ENCODE peak calls at places on chromosomes 13 and 19, in eight cellular contexts. One of them, this sample, is unnamed.

GRCh38 chr13:30479590-30480219 is 14.0 kb upstream of the HMGB1 start:
- DNase-seq in T-helper 1 cell: no peak
- DNase-seq in NCI-H1092: no peak
- DNase-seq in NCI-H446 treated with DMSO at 0.1 percent for 48 hours: no peak
- DNase-seq in epithelial cell of esophagus: no peak
- DNase-seq in IMR-90: no peak
- DNase-seq in effector memory CD4-positive, alpha-beta T cell: no peak
- DNase-seq in stimulated activated CD4-positive, alpha-beta T cell treated with anti-CD3 and anti-CD28 coated beads, Interleukin-15, amount 100 ng/mL, for 24 hours: no peak
- DNase-seq in this sample: no peak

GRCh38 chr13:80399340-80400163 is 58.6 kb upstream of the SPRY2 start:
- DNase-seq in T-helper 1 cell: no peak
- DNase-seq in NCI-H1092: no peak
- DNase-seq in NCI-H446 treated with DMSO at 0.1 percent for 48 hours: no peak
- DNase-seq in epithelial cell of esophagus: peak; percentile 93
- DNase-seq in IMR-90: no peak
- DNase-seq in effector memory CD4-positive, alpha-beta T cell: no peak
- DNase-seq in stimulated activated CD4-positive, alpha-beta T cell treated with anti-CD3 and anti-CD28 coated beads, Interleukin-15, amount 100 ng/mL, for 24 hours: peak; percentile 4
- DNase-seq in this sample: no peak

GRCh38 chr19:14558370-14559066 is 13.3 kb downstream of the NDUFB7 start:
- DNase-seq in T-helper 1 cell: no peak
- DNase-seq in NCI-H1092: no peak
- DNase-seq in NCI-H446 treated with DMSO at 0.1 percent for 48 hours: no peak
- DNase-seq in epithelial cell of esophagus: no peak
- DNase-seq in IMR-90: no peak
- DNase-seq in effector memory CD4-positive, alpha-beta T cell: no peak
- DNase-seq in stimulated activated CD4-positive, alpha-beta T cell treated with anti-CD3 and anti-CD28 coated beads, Interleukin-15, amount 100 ng/mL, for 24 hours: no peak
- DNase-seq in this sample: no peak

GRCh38 chr13:45194081-45194939 is 6.5 kb downstream of the KCTD4 start:
- DNase-seq in T-helper 1 cell: no peak
- DNase-seq in NCI-H1092: peak; percentile 10
- DNase-seq in NCI-H446 treated with DMSO at 0.1 percent for 48 hours: no peak
- DNase-seq in epithelial cell of esophagus: peak; percentile 54
- DNase-seq in IMR-90: peak; percentile 34
- DNase-seq in effector memory CD4-positive, alpha-beta T cell: no peak
- DNase-seq in stimulated activated CD4-positive, alpha-beta T cell treated with anti-CD3 and anti-CD28 coated beads, Interleukin-15, amount 100 ng/mL, for 24 hours: no peak
- DNase-seq in this sample: no peak

GRCh38 chr19:49801966-49802661 is 11.0 kb downstream of the FUZ start:
- DNase-seq in T-helper 1 cell: no peak
- DNase-seq in NCI-H1092: peak; percentile 81
- DNase-seq in NCI-H446 treated with DMSO at 0.1 percent for 48 hours: peak; percentile 24
- DNase-seq in epithelial cell of esophagus: peak; percentile 66
- DNase-seq in IMR-90: peak; percentile 86
- DNase-seq in effector memory CD4-positive, alpha-beta T cell: no peak
- DNase-seq in stimulated activated CD4-positive, alpha-beta T cell treated with anti-CD3 and anti-CD28 coated beads, Interleukin-15, amount 100 ng/mL, for 24 hours: no peak
- DNase-seq in this sample: no peak

GRCh38 chr19:49387936-49388372 is at the start of gene KASH5:
- DNase-seq in T-helper 1 cell: peak; percentile 77
- DNase-seq in NCI-H1092: no peak
- DNase-seq in NCI-H446 treated with DMSO at 0.1 percent for 48 hours: no peak
- DNase-seq in epithelial cell of esophagus: peak; percentile 59
- DNase-seq in IMR-90: peak; percentile 8
- DNase-seq in effector memory CD4-positive, alpha-beta T cell: peak; percentile 61
- DNase-seq in stimulated activated CD4-positive, alpha-beta T cell treated with anti-CD3 and anti-CD28 coated beads, Interleukin-15, amount 100 ng/mL, for 24 hours: peak; percentile 92
- DNase-seq in this sample: no peak

GRCh38 chr13:64369121-64369520 is 2861.0 kb downstream of the PCDH9 start:
- DNase-seq in T-helper 1 cell: no peak
- DNase-seq in NCI-H1092: no peak
- DNase-seq in NCI-H446 treated with DMSO at 0.1 percent for 48 hours: no peak
- DNase-seq in epithelial cell of esophagus: peak; percentile 71
- DNase-seq in IMR-90: peak; percentile 5
- DNase-seq in effector memory CD4-positive, alpha-beta T cell: no peak
- DNase-seq in stimulated activated CD4-positive, alpha-beta T cell treated with anti-CD3 and anti-CD28 coated beads, Interleukin-15, amount 100 ng/mL, for 24 hours: no peak
- DNase-seq in this sample: no peak

GRCh38 chr19:42184401-42184861 is 33.0 kb downstream of the DEDD2 start:
- DNase-seq in T-helper 1 cell: peak; percentile 39
- DNase-seq in NCI-H1092: peak; percentile 75
- DNase-seq in NCI-H446 treated with DMSO at 0.1 percent for 48 hours: peak; percentile 16
- DNase-seq in epithelial cell of esophagus: peak; percentile 77
- DNase-seq in IMR-90: peak; percentile 81
- DNase-seq in effector memory CD4-positive, alpha-beta T cell: peak; percentile 43
- DNase-seq in stimulated activated CD4-positive, alpha-beta T cell treated with anti-CD3 and anti-CD28 coated beads, Interleukin-15, amount 100 ng/mL, for 24 hours: peak; percentile 83
- DNase-seq in this sample: no peak

GRCh38 chr13:32391101-32391620 is 36.8 kb downstream of the N4BP2L1 start:
- DNase-seq in T-helper 1 cell: no peak
- DNase-seq in NCI-H1092: no peak
- DNase-seq in NCI-H446 treated with DMSO at 0.1 percent for 48 hours: no peak
- DNase-seq in epithelial cell of esophagus: no peak
- DNase-seq in IMR-90: no peak
- DNase-seq in effector memory CD4-positive, alpha-beta T cell: no peak
- DNase-seq in stimulated activated CD4-positive, alpha-beta T cell treated with anti-CD3 and anti-CD28 coated beads, Interleukin-15, amount 100 ng/mL, for 24 hours: no peak
- DNase-seq in this sample: no peak

GRCh38 chr13:30165791-30166190 is 141.6 kb downstream of the KATNAL1 start:
- DNase-seq in T-helper 1 cell: no peak
- DNase-seq in NCI-H1092: no peak
- DNase-seq in NCI-H446 treated with DMSO at 0.1 percent for 48 hours: no peak
- DNase-seq in epithelial cell of esophagus: no peak
- DNase-seq in IMR-90: no peak
- DNase-seq in effector memory CD4-positive, alpha-beta T cell: no peak
- DNase-seq in stimulated activated CD4-positive, alpha-beta T cell treated with anti-CD3 and anti-CD28 coated beads, Interleukin-15, amount 100 ng/mL, for 24 hours: no peak
- DNase-seq in this sample: no peak

GRCh38 chr13:36377822-36378480 is 31.8 kb upstream of the SPART start:
- DNase-seq in T-helper 1 cell: no peak
- DNase-seq in NCI-H1092: no peak
- DNase-seq in NCI-H446 treated with DMSO at 0.1 percent for 48 hours: no peak
- DNase-seq in epithelial cell of esophagus: no peak
- DNase-seq in IMR-90: peak; percentile 38
- DNase-seq in effector memory CD4-positive, alpha-beta T cell: no peak
- DNase-seq in stimulated activated CD4-positive, alpha-beta T cell treated with anti-CD3 and anti-CD28 coated beads, Interleukin-15, amount 100 ng/mL, for 24 hours: no peak
- DNase-seq in this sample: no peak

GRCh38 chr13:44574466-44574855 is 1.7 kb downstream of the TSC22D1 start:
- DNase-seq in T-helper 1 cell: no peak
- DNase-seq in NCI-H1092: no peak
- DNase-seq in NCI-H446 treated with DMSO at 0.1 percent for 48 hours: no peak
- DNase-seq in epithelial cell of esophagus: no peak
- DNase-seq in IMR-90: peak; percentile 36
- DNase-seq in effector memory CD4-positive, alpha-beta T cell: no peak
- DNase-seq in stimulated activated CD4-positive, alpha-beta T cell treated with anti-CD3 and anti-CD28 coated beads, Interleukin-15, amount 100 ng/mL, for 24 hours: no peak
- DNase-seq in this sample: no peak

GRCh38 chr13:73060251-73061160 is 1.7 kb downstream of the KLF5 start:
- DNase-seq in T-helper 1 cell: no peak
- DNase-seq in NCI-H1092: no peak
- DNase-seq in NCI-H446 treated with DMSO at 0.1 percent for 48 hours: no peak
- DNase-seq in epithelial cell of esophagus: peak; percentile 83
- DNase-seq in IMR-90: peak; percentile 82
- DNase-seq in effector memory CD4-positive, alpha-beta T cell: no peak
- DNase-seq in stimulated activated CD4-positive, alpha-beta T cell treated with anti-CD3 and anti-CD28 coated beads, Interleukin-15, amount 100 ng/mL, for 24 hours: peak; percentile 18
- DNase-seq in this sample: no peak

GRCh38 chr13:101018720-101019119 is 344.1 kb upstream of the TMTC4 start:
- DNase-seq in T-helper 1 cell: no peak
- DNase-seq in NCI-H1092: no peak
- DNase-seq in NCI-H446 treated with DMSO at 0.1 percent for 48 hours: no peak
- DNase-seq in epithelial cell of esophagus: peak; percentile 84
- DNase-seq in IMR-90: peak; percentile 71
- DNase-seq in effector memory CD4-positive, alpha-beta T cell: no peak
- DNase-seq in stimulated activated CD4-positive, alpha-beta T cell treated with anti-CD3 and anti-CD28 coated beads, Interleukin-15, amount 100 ng/mL, for 24 hours: no peak
- DNase-seq in this sample: no peak

GRCh38 chr19:29771708-29772415 is 39.9 kb upstream of the CCNE1 start:
- DNase-seq in T-helper 1 cell: no peak
- DNase-seq in NCI-H1092: peak; percentile 27
- DNase-seq in NCI-H446 treated with DMSO at 0.1 percent for 48 hours: no peak
- DNase-seq in epithelial cell of esophagus: peak; percentile 40
- DNase-seq in IMR-90: peak; percentile 37
- DNase-seq in effector memory CD4-positive, alpha-beta T cell: no peak
- DNase-seq in stimulated activated CD4-positive, alpha-beta T cell treated with anti-CD3 and anti-CD28 coated beads, Interleukin-15, amount 100 ng/mL, for 24 hours: peak; percentile 46
- DNase-seq in this sample: no peak

GRCh38 chr13:91817250-91817649 is 418.8 kb downstream of the GPC5 start:
- DNase-seq in T-helper 1 cell: no peak
- DNase-seq in NCI-H1092: peak; percentile 3
- DNase-seq in NCI-H446 treated with DMSO at 0.1 percent for 48 hours: no peak
- DNase-seq in epithelial cell of esophagus: no peak
- DNase-seq in IMR-90: peak; percentile 13
- DNase-seq in effector memory CD4-positive, alpha-beta T cell: no peak
- DNase-seq in stimulated activated CD4-positive, alpha-beta T cell treated with anti-CD3 and anti-CD28 coated beads, Interleukin-15, amount 100 ng/mL, for 24 hours: no peak
- DNase-seq in this sample: no peak

GRCh38 chr13:114115191-114115671 is 17.2 kb downstream of the RASA3 start:
- DNase-seq in T-helper 1 cell: no peak
- DNase-seq in NCI-H1092: no peak
- DNase-seq in NCI-H446 treated with DMSO at 0.1 percent for 48 hours: no peak
- DNase-seq in epithelial cell of esophagus: peak; percentile 68
- DNase-seq in IMR-90: peak; percentile 94
- DNase-seq in effector memory CD4-positive, alpha-beta T cell: no peak
- DNase-seq in stimulated activated CD4-positive, alpha-beta T cell treated with anti-CD3 and anti-CD28 coated beads, Interleukin-15, amount 100 ng/mL, for 24 hours: peak; percentile 54
- DNase-seq in this sample: no peak

GRCh38 chr19:15595069-15595468 is 19.9 kb upstream of the CYP4F8 start:
- DNase-seq in T-helper 1 cell: no peak
- DNase-seq in NCI-H1092: no peak
- DNase-seq in NCI-H446 treated with DMSO at 0.1 percent for 48 hours: no peak
- DNase-seq in epithelial cell of esophagus: peak; percentile 15
- DNase-seq in IMR-90: no peak
- DNase-seq in effector memory CD4-positive, alpha-beta T cell: no peak
- DNase-seq in stimulated activated CD4-positive, alpha-beta T cell treated with anti-CD3 and anti-CD28 coated beads, Interleukin-15, amount 100 ng/mL, for 24 hours: no peak
- DNase-seq in this sample: no peak

GRCh38 chr19:35229601-35230000 is 1.1 kb upstream of the FAM187B start:
- DNase-seq in T-helper 1 cell: no peak
- DNase-seq in NCI-H1092: no peak
- DNase-seq in NCI-H446 treated with DMSO at 0.1 percent for 48 hours: no peak
- DNase-seq in epithelial cell of esophagus: no peak
- DNase-seq in IMR-90: no peak
- DNase-seq in effector memory CD4-positive, alpha-beta T cell: no peak
- DNase-seq in stimulated activated CD4-positive, alpha-beta T cell treated with anti-CD3 and anti-CD28 coated beads, Interleukin-15, amount 100 ng/mL, for 24 hours: no peak
- DNase-seq in this sample: no peak

GRCh38 chr13:39422845-39423565 is 180.0 kb downstream of the LHFPL6 start:
- DNase-seq in T-helper 1 cell: no peak
- DNase-seq in NCI-H1092: no peak
- DNase-seq in NCI-H446 treated with DMSO at 0.1 percent for 48 hours: no peak
- DNase-seq in epithelial cell of esophagus: peak; percentile 11
- DNase-seq in IMR-90: no peak
- DNase-seq in effector memory CD4-positive, alpha-beta T cell: no peak
- DNase-seq in stimulated activated CD4-positive, alpha-beta T cell treated with anti-CD3 and anti-CD28 coated beads, Interleukin-15, amount 100 ng/mL, for 24 hours: no peak
- DNase-seq in this sample: no peak

GRCh38 chr19:14381689-14382474 is 638 bp downstream of the ADGRE5 start:
- DNase-seq in T-helper 1 cell: peak; percentile 59
- DNase-seq in NCI-H1092: no peak
- DNase-seq in NCI-H446 treated with DMSO at 0.1 percent for 48 hours: no peak
- DNase-seq in epithelial cell of esophagus: peak; percentile 41
- DNase-seq in IMR-90: peak; percentile 20
- DNase-seq in effector memory CD4-positive, alpha-beta T cell: peak; percentile 77
- DNase-seq in stimulated activated CD4-positive, alpha-beta T cell treated with anti-CD3 and anti-CD28 coated beads, Interleukin-15, amount 100 ng/mL, for 24 hours: peak; percentile 83
- DNase-seq in this sample: no peak

GRCh38 chr19:15550847-15551182 is 42.5 kb downstream of the CYP4F22 start:
- DNase-seq in T-helper 1 cell: no peak
- DNase-seq in NCI-H1092: no peak
- DNase-seq in NCI-H446 treated with DMSO at 0.1 percent for 48 hours: no peak
- DNase-seq in epithelial cell of esophagus: no peak
- DNase-seq in IMR-90: no peak
- DNase-seq in effector memory CD4-positive, alpha-beta T cell: no peak
- DNase-seq in stimulated activated CD4-positive, alpha-beta T cell treated with anti-CD3 and anti-CD28 coated beads, Interleukin-15, amount 100 ng/mL, for 24 hours: peak; percentile 31
- DNase-seq in this sample: no peak

GRCh38 chr13:38538412-38538811 is 148.5 kb upstream of the FREM2 start:
- DNase-seq in T-helper 1 cell: no peak
- DNase-seq in NCI-H1092: peak; percentile 60
- DNase-seq in NCI-H446 treated with DMSO at 0.1 percent for 48 hours: no peak
- DNase-seq in epithelial cell of esophagus: no peak
- DNase-seq in IMR-90: no peak
- DNase-seq in effector memory CD4-positive, alpha-beta T cell: no peak
- DNase-seq in stimulated activated CD4-positive, alpha-beta T cell treated with anti-CD3 and anti-CD28 coated beads, Interleukin-15, amount 100 ng/mL, for 24 hours: no peak
- DNase-seq in this sample: no peak

GRCh38 chr13:100214886-100215285 is 126.0 kb downstream of the PCCA start:
- DNase-seq in T-helper 1 cell: no peak
- DNase-seq in NCI-H1092: no peak
- DNase-seq in NCI-H446 treated with DMSO at 0.1 percent for 48 hours: no peak
- DNase-seq in epithelial cell of esophagus: peak; percentile 81
- DNase-seq in IMR-90: peak; percentile 93
- DNase-seq in effector memory CD4-positive, alpha-beta T cell: no peak
- DNase-seq in stimulated activated CD4-positive, alpha-beta T cell treated with anti-CD3 and anti-CD28 coated beads, Interleukin-15, amount 100 ng/mL, for 24 hours: no peak
- DNase-seq in this sample: no peak

GRCh38 chr19:7819337-7819736 is 10.7 kb upstream of the EVI5L start:
- DNase-seq in T-helper 1 cell: no peak
- DNase-seq in NCI-H1092: no peak
- DNase-seq in NCI-H446 treated with DMSO at 0.1 percent for 48 hours: no peak
- DNase-seq in epithelial cell of esophagus: no peak
- DNase-seq in IMR-90: no peak
- DNase-seq in effector memory CD4-positive, alpha-beta T cell: no peak
- DNase-seq in stimulated activated CD4-positive, alpha-beta T cell treated with anti-CD3 and anti-CD28 coated beads, Interleukin-15, amount 100 ng/mL, for 24 hours: no peak
- DNase-seq in this sample: no peak

GRCh38 chr13:105452895-105453294 is 1082.6 kb downstream of the EFNB2 start:
- DNase-seq in T-helper 1 cell: no peak
- DNase-seq in NCI-H1092: no peak
- DNase-seq in NCI-H446 treated with DMSO at 0.1 percent for 48 hours: no peak
- DNase-seq in epithelial cell of esophagus: peak; percentile 91
- DNase-seq in IMR-90: no peak
- DNase-seq in effector memory CD4-positive, alpha-beta T cell: no peak
- DNase-seq in stimulated activated CD4-positive, alpha-beta T cell treated with anti-CD3 and anti-CD28 coated beads, Interleukin-15, amount 100 ng/mL, for 24 hours: no peak
- DNase-seq in this sample: no peak

GRCh38 chr13:77351326-77351725 is 24.4 kb upstream of the MYCBP2 start:
- DNase-seq in T-helper 1 cell: no peak
- DNase-seq in NCI-H1092: no peak
- DNase-seq in NCI-H446 treated with DMSO at 0.1 percent for 48 hours: no peak
- DNase-seq in epithelial cell of esophagus: no peak
- DNase-seq in IMR-90: no peak
- DNase-seq in effector memory CD4-positive, alpha-beta T cell: no peak
- DNase-seq in stimulated activated CD4-positive, alpha-beta T cell treated with anti-CD3 and anti-CD28 coated beads, Interleukin-15, amount 100 ng/mL, for 24 hours: no peak
- DNase-seq in this sample: no peak

GRCh38 chr19:50330365-50331078 is 1.3 kb upstream of the KCNC3 start:
- DNase-seq in T-helper 1 cell: peak; percentile 43
- DNase-seq in NCI-H1092: peak; percentile 72
- DNase-seq in NCI-H446 treated with DMSO at 0.1 percent for 48 hours: peak; percentile 73
- DNase-seq in epithelial cell of esophagus: no peak
- DNase-seq in IMR-90: peak; percentile 1
- DNase-seq in effector memory CD4-positive, alpha-beta T cell: peak; percentile 64
- DNase-seq in stimulated activated CD4-positive, alpha-beta T cell treated with anti-CD3 and anti-CD28 coated beads, Interleukin-15, amount 100 ng/mL, for 24 hours: peak; percentile 92
- DNase-seq in this sample: no peak

GRCh38 chr19:1082165-1082927 is 12.8 kb downstream of the POLR2E start:
- DNase-seq in T-helper 1 cell: peak; percentile 87
- DNase-seq in NCI-H1092: no peak
- DNase-seq in NCI-H446 treated with DMSO at 0.1 percent for 48 hours: no peak
- DNase-seq in epithelial cell of esophagus: peak; percentile 98
- DNase-seq in IMR-90: no peak
- DNase-seq in effector memory CD4-positive, alpha-beta T cell: peak; percentile 76
- DNase-seq in stimulated activated CD4-positive, alpha-beta T cell treated with anti-CD3 and anti-CD28 coated beads, Interleukin-15, amount 100 ng/mL, for 24 hours: peak; percentile 85
- DNase-seq in this sample: no peak

GRCh38 chr13:49607761-49608160 is 20.5 kb upstream of the ARL11 start:
- DNase-seq in T-helper 1 cell: no peak
- DNase-seq in NCI-H1092: no peak
- DNase-seq in NCI-H446 treated with DMSO at 0.1 percent for 48 hours: no peak
- DNase-seq in epithelial cell of esophagus: no peak
- DNase-seq in IMR-90: no peak
- DNase-seq in effector memory CD4-positive, alpha-beta T cell: no peak
- DNase-seq in stimulated activated CD4-positive, alpha-beta T cell treated with anti-CD3 and anti-CD28 coated beads, Interleukin-15, amount 100 ng/mL, for 24 hours: no peak
- DNase-seq in this sample: no peak

GRCh38 chr19:38658462-38659306 is 11.2 kb downstream of the ACTN4 start:
- DNase-seq in T-helper 1 cell: no peak
- DNase-seq in NCI-H1092: peak; percentile 64
- DNase-seq in NCI-H446 treated with DMSO at 0.1 percent for 48 hours: peak; percentile 98
- DNase-seq in epithelial cell of esophagus: peak; percentile 99
- DNase-seq in IMR-90: peak; percentile 100
- DNase-seq in effector memory CD4-positive, alpha-beta T cell: no peak
- DNase-seq in stimulated activated CD4-positive, alpha-beta T cell treated with anti-CD3 and anti-CD28 coated beads, Interleukin-15, amount 100 ng/mL, for 24 hours: no peak
- DNase-seq in this sample: no peak

GRCh38 chr13:97506511-97506910 is 72.5 kb downstream of the RAP2A start:
- DNase-seq in T-helper 1 cell: no peak
- DNase-seq in NCI-H1092: no peak
- DNase-seq in NCI-H446 treated with DMSO at 0.1 percent for 48 hours: no peak
- DNase-seq in epithelial cell of esophagus: peak; percentile 36
- DNase-seq in IMR-90: peak; percentile 74
- DNase-seq in effector memory CD4-positive, alpha-beta T cell: no peak
- DNase-seq in stimulated activated CD4-positive, alpha-beta T cell treated with anti-CD3 and anti-CD28 coated beads, Interleukin-15, amount 100 ng/mL, for 24 hours: no peak
- DNase-seq in this sample: no peak

GRCh38 chr13:55999709-56000108 is 1141.0 kb upstream of the PRR20A start:
- DNase-seq in T-helper 1 cell: no peak
- DNase-seq in NCI-H1092: no peak
- DNase-seq in NCI-H446 treated with DMSO at 0.1 percent for 48 hours: no peak
- DNase-seq in epithelial cell of esophagus: no peak
- DNase-seq in IMR-90: no peak
- DNase-seq in effector memory CD4-positive, alpha-beta T cell: no peak
- DNase-seq in stimulated activated CD4-positive, alpha-beta T cell treated with anti-CD3 and anti-CD28 coated beads, Interleukin-15, amount 100 ng/mL, for 24 hours: no peak
- DNase-seq in this sample: no peak

GRCh38 chr13:112965103-112965502 is 3.9 kb upstream of the MCF2L start:
- DNase-seq in T-helper 1 cell: no peak
- DNase-seq in NCI-H1092: no peak
- DNase-seq in NCI-H446 treated with DMSO at 0.1 percent for 48 hours: no peak
- DNase-seq in epithelial cell of esophagus: no peak
- DNase-seq in IMR-90: no peak
- DNase-seq in effector memory CD4-positive, alpha-beta T cell: no peak
- DNase-seq in stimulated activated CD4-positive, alpha-beta T cell treated with anti-CD3 and anti-CD28 coated beads, Interleukin-15, amount 100 ng/mL, for 24 hours: no peak
- DNase-seq in this sample: no peak